ENCODE peak calls at places on chromosomes 3 and 15, in four cellular contexts. I is activated CD4-positive, alpha-beta T cell treated with anti-CD3 and anti-CD28 coated beads for 48 hours; Y is posterior cingulate gyrus; A is iPS DF 19.7. X is an unnamed sample.

GRCh38 chr3:187679638-187680396 is 9.6 kb upstream of the SST start:
- DNase-seq in I (peak), A (peak), Y (peak), X (peak)

GRCh38 chr3:42546691-42547213 is 35.0 kb downstream of the SEC22C start:
- DNase-seq in Y (no peak), A (no peak), I (no peak), X (no peak)

GRCh38 chr15:38088971-38089370 is 154.5 kb downstream of the TMCO5A start:
- DNase-seq in A (no peak), Y (no peak), I (no peak), X (no peak)

GRCh38 chr3:25532763-25533162 is 104.7 kb downstream of the RARB start:
- DNase-seq in Y (no peak), A (no peak), I (peak), X (no peak)

GRCh38 chr3:181134873-181135272 is 145.3 kb upstream of the DNAJC19 start:
- DNase-seq in A (peak), I (no peak), Y (no peak), X (no peak)

GRCh38 chr15:67091073-67091965 is 25.9 kb downstream of the SMAD3 start:
- DNase-seq in Y (no peak), A (no peak), I (peak), X (no peak)

GRCh38 chr15:50148362-50148963 is 29.4 kb upstream of the ATP8B4 start:
- DNase-seq in A (peak), Y (no peak), I (no peak), X (peak)

GRCh38 chr3:101077361-101078011 is 84.3 kb upstream of the ABI3BP start:
- DNase-seq in Y (no peak), I (no peak), A (no peak), X (no peak)

GRCh38 chr3:27659279-27660021 is 62.7 kb downstream of the EOMES start:
- DNase-seq in I (peak), A (no peak), Y (peak), X (peak)

GRCh38 chr3:192514081-192514753 is 213.1 kb downstream of the FGF12 start:
- DNase-seq in Y (no peak), A (no peak), I (no peak), X (peak)

GRCh38 chr3:183731611-183732010 is 34.0 kb downstream of the YEATS2 start:
- DNase-seq in A (no peak), I (no peak), Y (no peak), X (no peak)

GRCh38 chr3:72776-73175 is 123.8 kb upstream of the CHL1 start:
- DNase-seq in Y (no peak), I (no peak), A (no peak), X (no peak)

GRCh38 chr3:38152660-38153059 is 12.7 kb upstream of the OXSR1 start:
- DNase-seq in Y (no peak), A (no peak), I (no peak), X (no peak)

GRCh38 chr3:145716519-145716918 is 444.5 kb downstream of the PLOD2 start:
- DNase-seq in A (no peak), I (no peak), Y (no peak), X (no peak)

GRCh38 chr3:41972802-41973201 is 10.9 kb upstream of the ULK4 start:
- DNase-seq in Y (no peak), I (no peak), A (no peak), X (no peak)

GRCh38 chr15:29888651-29889050 is 66.4 kb upstream of the TJP1 start:
- DNase-seq in I (no peak), A (no peak), Y (peak), X (no peak)

GRCh38 chr15:27949089-27949488 is 150.0 kb downstream of the OCA2 start:
- DNase-seq in Y (no peak), I (no peak), A (no peak), X (no peak)

GRCh38 chr3:72036899-72037298 is 252.0 kb upstream of the PROK2 start:
- DNase-seq in I (no peak), Y (no peak), A (no peak), X (no peak)